ENCODE peak calls at places on chromosomes 7 and 10, in six cellular contexts. One of them, this sample, is unnamed.

GRCh38 chr10:86968271-86968993 is at the start of gene ADIRF:
- DNase-seq in heart left ventricle: peak; percentile 82
- DNase-seq in A549: no peak
- DNase-seq in HCT116: peak; percentile 51
- DNase-seq in IMR-90: no peak
- DNase-seq in tibial nerve: no peak
- DNase-seq in this sample: no peak

GRCh38 chr7:25625316-25625715 is 397.0 kb upstream of the NPVF start:
- DNase-seq in heart left ventricle: no peak
- DNase-seq in A549: no peak
- DNase-seq in HCT116: no peak
- DNase-seq in IMR-90: no peak
- DNase-seq in tibial nerve: no peak
- DNase-seq in this sample: no peak

GRCh38 chr7:94400022-94400421 is 5.3 kb downstream of the COL1A2 start:
- DNase-seq in heart left ventricle: no peak
- DNase-seq in A549: no peak
- DNase-seq in HCT116: no peak
- DNase-seq in IMR-90: no peak
- DNase-seq in tibial nerve: no peak
- DNase-seq in this sample: no peak

GRCh38 chr7:127824682-127825081 is 172.7 kb downstream of the SND1 start:
- DNase-seq in heart left ventricle: no peak
- DNase-seq in A549: no peak
- DNase-seq in HCT116: no peak
- DNase-seq in IMR-90: no peak
- DNase-seq in tibial nerve: no peak
- DNase-seq in this sample: no peak

GRCh38 chr7:79176859-79177477 is 276.5 kb downstream of the MAGI2 start:
- DNase-seq in heart left ventricle: no peak
- DNase-seq in A549: peak; percentile 5
- DNase-seq in HCT116: peak; percentile 24
- DNase-seq in IMR-90: peak; percentile 68
- DNase-seq in tibial nerve: peak; percentile 18
- DNase-seq in this sample: no peak

GRCh38 chr10:4477664-4478063 is 348.3 kb upstream of the AKR1E2 start:
- DNase-seq in heart left ventricle: no peak
- DNase-seq in A549: no peak
- DNase-seq in HCT116: no peak
- DNase-seq in IMR-90: no peak
- DNase-seq in tibial nerve: no peak
- DNase-seq in this sample: no peak

GRCh38 chr7:78770422-78771410 is 682.8 kb downstream of the MAGI2 start:
- DNase-seq in heart left ventricle: no peak
- DNase-seq in A549: no peak
- DNase-seq in HCT116: no peak
- DNase-seq in IMR-90: peak; percentile 71
- DNase-seq in tibial nerve: no peak
- DNase-seq in this sample: no peak

GRCh38 chr10:103646304-103646703 is 152.8 kb downstream of the NEURL1 start:
- DNase-seq in heart left ventricle: no peak
- DNase-seq in A549: no peak
- DNase-seq in HCT116: no peak
- DNase-seq in IMR-90: no peak
- DNase-seq in tibial nerve: no peak
- DNase-seq in this sample: no peak

GRCh38 chr10:5574642-5575131 is 49.9 kb downstream of the CALML3 start:
- DNase-seq in heart left ventricle: peak; percentile 37
- DNase-seq in A549: no peak
- DNase-seq in HCT116: no peak
- DNase-seq in IMR-90: no peak
- DNase-seq in tibial nerve: no peak
- DNase-seq in this sample: no peak

GRCh38 chr7:145797507-145797906 is 319.1 kb upstream of the CNTNAP2 start:
- DNase-seq in heart left ventricle: no peak
- DNase-seq in A549: no peak
- DNase-seq in HCT116: no peak
- DNase-seq in IMR-90: no peak
- DNase-seq in tibial nerve: no peak
- DNase-seq in this sample: no peak

GRCh38 chr10:106711313-106711906 is 453.1 kb downstream of the SORCS1 start:
- DNase-seq in heart left ventricle: no peak
- DNase-seq in A549: peak; percentile 11
- DNase-seq in HCT116: peak; percentile 6
- DNase-seq in IMR-90: no peak
- DNase-seq in tibial nerve: peak; percentile 32
- DNase-seq in this sample: peak; percentile 13

GRCh38 chr10:119734396-119735332 is 8.8 kb downstream of the INPP5F start:
- DNase-seq in heart left ventricle: no peak
- DNase-seq in A549: no peak
- DNase-seq in HCT116: peak; percentile 41
- DNase-seq in IMR-90: peak; percentile 52
- DNase-seq in tibial nerve: no peak
- DNase-seq in this sample: no peak

GRCh38 chr10:48632166-48632565 is 27.3 kb upstream of the ARHGAP22 start:
- DNase-seq in heart left ventricle: no peak
- DNase-seq in A549: no peak
- DNase-seq in HCT116: no peak
- DNase-seq in IMR-90: no peak
- DNase-seq in tibial nerve: no peak
- DNase-seq in this sample: no peak

GRCh38 chr10:33087142-33087541 is 129.1 kb upstream of the ITGB1 start:
- DNase-seq in heart left ventricle: no peak
- DNase-seq in A549: no peak
- DNase-seq in HCT116: no peak
- DNase-seq in IMR-90: no peak
- DNase-seq in tibial nerve: no peak
- DNase-seq in this sample: no peak

GRCh38 chr10:58266826-58267712 is 625 bp downstream of the IPMK start:
- DNase-seq in heart left ventricle: peak; percentile 74
- DNase-seq in A549: no peak
- DNase-seq in HCT116: no peak
- DNase-seq in IMR-90: peak; percentile 59
- DNase-seq in tibial nerve: peak; percentile 63
- DNase-seq in this sample: peak; percentile 30

GRCh38 chr10:114577133-114577532 is 80.9 kb downstream of the ABLIM1 start:
- DNase-seq in heart left ventricle: no peak
- DNase-seq in A549: no peak
- DNase-seq in HCT116: no peak
- DNase-seq in IMR-90: peak; percentile 93
- DNase-seq in tibial nerve: peak; percentile 50
- DNase-seq in this sample: no peak

GRCh38 chr10:26914898-26915297 is 54.1 kb upstream of the ABI1 start:
- DNase-seq in heart left ventricle: no peak
- DNase-seq in A549: no peak
- DNase-seq in HCT116: no peak
- DNase-seq in IMR-90: peak; percentile 31
- DNase-seq in tibial nerve: no peak
- DNase-seq in this sample: no peak

GRCh38 chr7:107643938-107644703 is 16.5 kb upstream of the SLC26A4 start:
- DNase-seq in heart left ventricle: no peak
- DNase-seq in A549: no peak
- DNase-seq in HCT116: no peak
- DNase-seq in IMR-90: peak; percentile 41
- DNase-seq in tibial nerve: no peak
- DNase-seq in this sample: no peak

GRCh38 chr10:18229839-18230238 is 89.6 kb downstream of the CACNB2 start:
- DNase-seq in heart left ventricle: no peak
- DNase-seq in A549: no peak
- DNase-seq in HCT116: no peak
- DNase-seq in IMR-90: peak; percentile 68
- DNase-seq in tibial nerve: no peak
- DNase-seq in this sample: no peak

DNA sequence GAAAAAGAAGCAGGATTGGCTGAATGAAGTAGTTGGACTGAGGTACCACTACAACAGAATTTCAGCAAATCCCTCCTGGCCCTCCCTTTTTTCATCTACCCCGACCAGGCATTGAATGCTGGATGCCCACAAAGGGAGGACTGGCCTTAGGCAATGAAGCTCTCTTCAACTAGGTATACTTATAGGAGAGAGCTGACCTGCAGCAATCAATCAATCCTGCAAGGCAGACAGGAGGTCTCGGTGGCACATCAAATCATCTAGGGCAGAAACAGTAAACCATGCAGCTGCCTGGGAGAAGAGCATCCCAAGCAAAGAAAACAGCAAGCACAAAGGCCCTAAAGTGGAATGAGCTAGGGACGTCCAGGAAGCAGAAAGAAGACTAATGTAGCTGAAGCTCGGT is 2.4 kb upstream of the ABRAXAS2 start:
- DNase-seq in heart left ventricle: no peak
- DNase-seq in A549: no peak
- DNase-seq in HCT116: no peak
- DNase-seq in IMR-90: no peak
- DNase-seq in tibial nerve: no peak
- DNase-seq in this sample: no peak
- TF ChIP-seq POLR2A in heart left ventricle: no peak
- TF ChIP-seq POLR2A in A549: no peak
- TF ChIP-seq POLR2A in HCT116: no peak
- TF ChIP-seq POLR2A in IMR-90: no peak
- TF ChIP-seq POLR2A in tibial nerve: no peak
- TF ChIP-seq POLR2A in this sample: no peak

GRCh38 chr10:132518572-132519381 is 18.8 kb upstream of the INPP5A start:
- DNase-seq in heart left ventricle: peak; percentile 89
- DNase-seq in A549: no peak
- DNase-seq in HCT116: peak; percentile 51
- DNase-seq in IMR-90: no peak
- DNase-seq in tibial nerve: no peak
- DNase-seq in this sample: no peak
- TF ChIP-seq POLR2A in heart left ventricle: no peak
- TF ChIP-seq POLR2A in A549: no peak
- TF ChIP-seq POLR2A in HCT116: no peak
- TF ChIP-seq POLR2A in IMR-90: no peak
- TF ChIP-seq POLR2A in tibial nerve: no peak
- TF ChIP-seq POLR2A in this sample: no peak

DNA sequence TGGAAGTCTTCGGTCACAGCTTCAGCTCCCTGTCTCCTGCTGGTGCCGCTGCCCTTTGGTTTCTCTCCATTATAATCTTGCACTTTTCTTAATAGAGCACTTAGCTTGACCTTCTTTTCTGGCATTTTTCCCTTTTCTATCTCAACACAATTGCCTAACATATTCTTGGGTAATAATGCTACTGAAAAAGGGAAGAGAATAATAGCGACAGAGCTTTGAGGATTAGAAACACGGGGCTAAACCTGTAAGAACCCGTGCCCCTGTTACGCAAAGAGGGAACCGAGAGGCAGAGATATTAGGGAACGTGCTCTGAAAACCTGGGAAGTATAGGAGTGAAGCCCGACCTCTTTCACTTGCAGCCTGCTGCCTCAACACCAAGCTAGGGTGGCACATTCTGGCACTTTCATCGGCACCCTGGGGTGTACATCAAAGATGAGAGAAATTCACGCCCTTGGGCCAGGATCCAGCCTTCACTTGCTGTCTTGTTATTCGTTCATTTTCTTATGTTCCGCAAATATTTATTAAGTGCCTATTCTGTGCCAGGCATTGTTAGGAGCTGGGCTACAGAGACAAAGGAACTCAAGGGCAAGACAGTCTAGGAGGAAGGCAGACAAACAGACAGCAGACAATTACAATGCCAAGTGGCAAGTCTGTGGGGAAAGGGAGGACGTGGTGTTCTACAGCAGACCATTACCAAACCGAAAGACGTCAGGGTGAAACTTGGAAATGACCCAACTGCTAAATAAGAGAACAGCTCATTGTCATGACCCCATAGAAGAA is 33.0 kb upstream of the GALNTL5 start:
- DNase-seq in heart left ventricle: no peak
- DNase-seq in A549: no peak
- DNase-seq in HCT116: no peak
- DNase-seq in IMR-90: no peak
- DNase-seq in tibial nerve: peak; percentile 70
- DNase-seq in this sample: no peak
- TF ChIP-seq POLR2A in heart left ventricle: no peak
- TF ChIP-seq POLR2A in A549: no peak
- TF ChIP-seq POLR2A in HCT116: no peak
- TF ChIP-seq POLR2A in IMR-90: no peak
- TF ChIP-seq POLR2A in tibial nerve: no peak
- TF ChIP-seq POLR2A in this sample: no peak

DNA sequence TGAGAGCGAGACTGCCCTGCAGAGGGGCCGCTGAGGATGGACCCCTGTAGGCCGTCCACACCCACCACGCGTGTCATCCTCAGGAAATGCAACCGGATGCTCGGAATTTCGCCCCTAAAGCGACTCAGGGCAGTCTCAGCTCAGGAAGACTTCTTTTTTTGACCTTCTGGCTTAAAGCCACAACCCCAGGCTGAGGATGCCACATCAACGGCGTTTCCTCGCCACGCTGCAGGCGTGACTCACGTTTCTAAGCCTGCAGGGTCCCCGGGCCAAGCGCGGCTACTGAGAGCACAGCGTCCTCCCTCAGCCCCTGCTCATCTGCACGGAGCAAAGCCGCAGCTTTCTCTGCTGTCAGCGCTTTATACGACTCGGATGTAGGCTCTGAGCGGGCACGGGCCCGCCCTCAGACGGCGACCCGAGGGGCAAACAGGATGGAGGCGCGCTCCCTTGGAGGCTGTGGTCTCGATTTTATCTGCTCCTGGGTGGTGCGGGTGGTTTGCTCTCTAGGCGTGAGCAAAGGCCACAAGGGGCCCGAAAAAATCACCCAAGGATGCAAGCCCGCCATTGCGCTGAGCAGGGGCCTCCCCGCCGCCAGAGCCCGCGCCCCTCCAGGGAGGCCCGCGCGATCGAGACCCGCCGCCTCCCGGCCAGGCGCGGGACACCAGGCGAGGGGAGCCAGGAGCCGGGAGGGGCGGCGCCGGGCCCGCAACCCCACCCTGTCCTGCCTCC is 726 bp upstream of the INSIG1 start:
- DNase-seq in heart left ventricle: peak; percentile 84
- DNase-seq in A549: peak; percentile 49
- DNase-seq in HCT116: no peak
- DNase-seq in IMR-90: peak; percentile 81
- DNase-seq in tibial nerve: no peak
- DNase-seq in this sample: peak; percentile 71
- TF ChIP-seq POLR2A in heart left ventricle: no peak
- TF ChIP-seq POLR2A in A549: no peak
- TF ChIP-seq POLR2A in HCT116: no peak
- TF ChIP-seq POLR2A in IMR-90: peak; percentile 42
- TF ChIP-seq POLR2A in tibial nerve: no peak
- TF ChIP-seq POLR2A in this sample: no peak

DNA sequence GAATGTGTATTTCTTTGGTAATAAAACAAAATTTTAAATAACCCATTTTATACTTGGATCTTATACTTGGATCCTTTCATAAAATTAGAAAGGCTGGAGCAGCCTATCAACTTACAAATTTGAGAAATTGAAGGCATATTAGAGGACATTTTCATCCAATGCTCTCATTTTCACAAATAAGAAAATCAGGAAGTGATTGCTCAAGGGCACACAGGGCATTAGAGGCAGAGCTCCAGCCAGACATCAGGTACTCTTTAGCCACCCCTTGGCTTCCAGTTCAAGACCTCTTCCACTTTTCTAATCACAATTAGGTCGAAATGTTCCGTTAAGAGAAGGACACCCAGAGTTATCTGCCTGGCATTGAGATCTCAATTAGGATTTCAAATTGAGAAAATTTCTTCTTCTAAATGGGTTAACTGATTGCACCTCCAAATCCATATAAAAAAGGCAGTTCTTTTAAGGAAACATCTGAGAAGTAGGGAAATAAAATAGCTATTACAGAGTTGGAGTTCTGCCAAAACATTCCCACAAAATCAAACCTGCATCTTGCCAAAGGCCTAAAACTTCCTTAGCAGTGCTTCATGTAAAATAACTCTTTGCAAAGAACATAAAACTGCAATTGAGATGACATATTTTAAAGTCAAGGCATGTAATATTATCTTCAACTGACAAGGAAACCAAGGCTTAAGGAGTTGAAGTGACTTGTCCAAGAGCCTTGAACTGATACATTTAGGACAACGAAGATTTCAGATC is 2.5 kb downstream of the ACTA2 start:
- DNase-seq in heart left ventricle: no peak
- DNase-seq in A549: no peak
- DNase-seq in HCT116: no peak
- DNase-seq in IMR-90: no peak
- DNase-seq in tibial nerve: no peak
- DNase-seq in this sample: no peak
- TF ChIP-seq POLR2A in heart left ventricle: no peak
- TF ChIP-seq POLR2A in A549: no peak
- TF ChIP-seq POLR2A in HCT116: no peak
- TF ChIP-seq POLR2A in IMR-90: no peak
- TF ChIP-seq POLR2A in tibial nerve: no peak
- TF ChIP-seq POLR2A in this sample: no peak

This sample was measured in H54.